ENCODE peak calls at places on chromosomes 5 and 9, in four cellular contexts. P, I, Y and C are unnamed samples.

GRCh38 chr5:76290321-76290757 is 112.7 kb upstream of the IQGAP2 start:
- DNase-seq in P (no peak), Y (no peak), I (no peak), C (peak; percentile 61)

GRCh38 chr9:92660266-92660665 is 9.7 kb downstream of the IPPK start:
- DNase-seq in Y (no peak), I (no peak), P (no peak), C (no peak)

GRCh38 chr9:131815971-131816873 is 76.3 kb upstream of the RAPGEF1 start:
- DNase-seq in I (no peak), Y (no peak), P (peak; percentile 22), C (peak; percentile 22)

GRCh38 chr5:128279345-128279744 is 195.8 kb downstream of the SLC12A2 start:
- DNase-seq in Y (no peak), P (peak; percentile 6), I (no peak), C (no peak)

GRCh38 chr9:96021616-96022444 is 146.3 kb downstream of the ERCC6L2 start:
- DNase-seq in I (no peak), Y (no peak), P (no peak), C (no peak)

GRCh38 chr5:171453056-171453725 is 33.7 kb downstream of the FGF18 start:
- DNase-seq in I (no peak), Y (no peak), P (no peak), C (no peak)

GRCh38 chr9:101172671-101173070 is 144.1 kb downstream of the PLPPR1 start:
- DNase-seq in I (no peak), Y (no peak), P (no peak), C (no peak)

GRCh38 chr9:37146372-37146771 is 26.0 kb downstream of the ZCCHC7 start:
- DNase-seq in Y (no peak), I (no peak), P (no peak), C (no peak)

GRCh38 chr5:124001216-124001615 is 489.2 kb downstream of the CSNK1G3 start:
- DNase-seq in P (no peak), I (no peak), Y (no peak), C (no peak)

GRCh38 chr9:18947772-18948391 is 85.1 kb downstream of the SAXO1 start:
- DNase-seq in P (peak; percentile 10), Y (no peak), I (peak; percentile 38), C (no peak)

GRCh38 chr5:168042284-168043080 is 249.0 kb upstream of the WWC1 start:
- DNase-seq in Y (no peak), I (no peak), P (no peak), C (no peak)

GRCh38 chr5:159059722-159060121 is 40.0 kb downstream of the EBF1 start:
- DNase-seq in I (no peak), Y (no peak), P (no peak), C (no peak)

GRCh38 chr5:139268364-139269202 is 25.0 kb upstream of the MATR3 start:
- DNase-seq in P (no peak), I (no peak), Y (no peak), C (no peak)

GRCh38 chr5:74169704-74170103 is 470.8 kb downstream of the ENC1 start:
- DNase-seq in I (no peak), Y (no peak), P (no peak), C (no peak)

GRCh38 chr5:58795327-58795726 is 212.5 kb downstream of the RAB3C start:
- DNase-seq in I (no peak), Y (no peak), P (no peak), C (no peak)

GRCh38 chr9:71609453-71609840 is 158.9 kb downstream of the CEMIP2 start:
- DNase-seq in P (no peak), Y (no peak), I (no peak), C (no peak)

GRCh38 chr5:140855772-140856674 is at the start of gene PCDHA10:
- DNase-seq in Y (no peak), I (peak; percentile 72), P (peak; percentile 41), C (no peak)

GRCh38 chr9:108550111-108550510 is 305.7 kb downstream of the ACTL7B start:
- DNase-seq in Y (no peak), I (no peak), P (peak; percentile 29), C (no peak)

GRCh38 chr9:15873573-15874177 is 320.8 kb downstream of the CCDC171 start:
- DNase-seq in Y (no peak), P (peak; percentile 75), I (peak; percentile 71), C (peak; percentile 74)

GRCh38 chr9:132589148-132590036 is 7.0 kb downstream of the BARHL1 start:
- DNase-seq in I (no peak), P (peak; percentile 43), Y (no peak), C (no peak)

DNA sequence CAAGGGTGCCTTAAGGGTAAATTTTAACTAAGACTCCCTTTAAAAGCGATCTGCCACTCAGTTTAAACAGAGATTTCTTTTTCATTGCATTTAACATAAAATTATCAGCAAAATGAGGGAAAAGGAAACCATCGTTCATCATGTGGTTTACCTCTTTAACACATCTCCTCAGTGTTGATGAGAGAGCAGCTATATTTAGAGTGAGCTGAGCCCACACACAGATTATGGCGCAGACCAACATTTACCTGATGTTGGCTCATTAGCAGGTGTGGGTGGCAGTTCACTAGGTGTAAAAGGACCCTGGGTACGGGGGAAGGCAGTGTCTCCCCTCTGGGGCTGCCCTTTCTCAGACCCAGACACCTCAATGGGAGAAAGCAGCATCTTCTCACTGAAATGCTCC is 149.8 kb downstream of the ENTREP1 start:
- DNase-seq in Y (no peak), P (no peak), I (no peak), C (no peak)
- H2AFZ ChIP-seq in Y (no peak overlapping the region), P (no peak overlapping the region), I (no peak overlapping the region), C (no peak overlapping the region)

GRCh38 chr5:79816014-79816413 is 126.4 kb downstream of the CMYA5 start:
- DNase-seq in Y (no peak), I (no peak), P (no peak), C (no peak)
- H2AFZ ChIP-seq in Y (no peak overlapping the region), I (no peak overlapping the region), P (no peak overlapping the region), C (no peak overlapping the region)

GRCh38 chr9:72923077-72923476 is 29.8 kb downstream of the ALDH1A1 start:
- DNase-seq in P (no peak), Y (no peak), I (no peak), C (no peak)
- H2AFZ ChIP-seq in P (no peak overlapping the region), Y (no peak overlapping the region), I (no peak overlapping the region), C (no peak overlapping the region)

GRCh38 chr5:177113566-177114424 is 19.8 kb upstream of the NSD1 start:
- DNase-seq in I (peak; percentile 82), P (peak; percentile 76), Y (peak; percentile 78), C (peak; percentile 89)

GRCh38 chr5:177112589-177113220 is 20.9 kb upstream of the NSD1 start:
- DNase-seq in P (no peak), Y (no peak), I (no peak), C (no peak)

GRCh38 chr5:177111720-177112394 is 21.7 kb upstream of the NSD1 start:
- DNase-seq in Y (peak; percentile 74), P (peak; percentile 44), I (peak; percentile 69), C (peak; percentile 65)

GRCh38 chr5:177117441-177118045 is 16.0 kb upstream of the NSD1 start:
- DNase-seq in I (no peak), Y (no peak), P (no peak), C (no peak)

GRCh38 chr5:177116631-177117373 is 16.8 kb upstream of the NSD1 start:
- DNase-seq in P (peak; percentile 88), Y (no peak), I (peak; percentile 54), C (no peak)
- H2AFZ ChIP-seq in P (peak overlapping the region; percentile 95), Y (no peak overlapping the region), I (peak overlapping the region; percentile 52), C (no peak overlapping the region)

DNA sequence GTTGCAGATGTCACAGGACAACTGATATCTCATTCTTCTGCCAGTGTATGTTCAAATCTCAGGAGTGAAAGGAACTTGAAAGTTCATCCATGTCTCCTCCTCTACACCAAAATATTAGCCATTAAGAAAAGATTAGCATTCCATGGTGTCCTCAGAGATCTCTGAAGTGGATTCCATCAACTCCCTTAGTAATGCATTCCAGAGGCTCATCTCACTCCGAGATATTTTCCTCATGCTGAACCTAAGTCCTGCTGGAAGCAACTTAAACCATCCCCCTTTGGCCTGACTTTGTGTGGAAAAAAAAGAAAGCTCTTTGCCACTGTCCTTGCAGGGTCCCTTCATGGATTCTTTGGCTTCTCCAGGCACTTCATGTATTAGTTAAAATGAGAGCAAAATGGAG is 155.7 kb upstream of the ZNF462 start:
- DNase-seq in Y (no peak), I (no peak), P (peak; percentile 8), C (no peak)
- H2AFZ ChIP-seq in Y (no peak overlapping the region), I (no peak overlapping the region), P (no peak overlapping the region), C (no peak overlapping the region)